ENCODE peak calls at places on chromosomes 7 and 10, in five cellular contexts. K is right atrium auricular region, A is right lobe of liver, Q is transverse colon, B is cardiac fibroblast. Y is an unnamed sample.

GRCh38 chr7:44963526-44964290 is 15.1 kb downstream of the MYO1G start:
- DNase-seq in K (no peak), A (no peak), Q (no peak), B (no peak), Y (no peak)

GRCh38 chr10:3265081-3265480 is 92.5 kb upstream of the PITRM1 start:
- DNase-seq in K (no peak), A (no peak), Q (no peak), B (peak; percentile 20), Y (no peak)

GRCh38 chr10:130728531-130729215 is 582.8 kb downstream of the TCERG1L start:
- DNase-seq in K (no peak), A (no peak), Q (no peak), B (no peak), Y (no peak)

GRCh38 chr7:121137580-121137979 is 149.1 kb downstream of the CPED1 start:
- DNase-seq in K (no peak), A (no peak), Q (no peak), B (no peak), Y (no peak)

GRCh38 chr7:107312418-107312817 is 143.6 kb downstream of the HBP1 start:
- DNase-seq in K (no peak), A (no peak), Q (no peak), B (no peak), Y (no peak)

GRCh38 chr7:28675429-28675828 is 263.1 kb downstream of the CREB5 start:
- DNase-seq in K (no peak), A (no peak), Q (no peak), B (no peak), Y (no peak)

GRCh38 chr10:118839348-118839747 is 84.6 kb upstream of the CACUL1 start:
- DNase-seq in K (no peak), A (no peak), Q (no peak), B (no peak), Y (no peak)

GRCh38 chr10:79322616-79323566 is 24.4 kb upstream of the PPIF start:
- DNase-seq in K (no peak), A (peak; percentile 57), Q (peak; percentile 71), B (peak; percentile 76), Y (no peak)

GRCh38 chr10:46549171-46550075 is 7.0 kb downstream of the GPRIN2 start:
- DNase-seq in K (no peak), A (no peak), Q (peak; percentile 12), B (no peak), Y (peak; percentile 75)

GRCh38 chr7:155066417-155066950 is 3.6 kb upstream of the HTR5A start:
- DNase-seq in K (no peak), A (no peak), Q (no peak), B (peak; percentile 73), Y (no peak)

GRCh38 chr10:100348389-100348927 is 1.4 kb downstream of the SCD start:
- DNase-seq in K (no peak), A (no peak), Q (no peak), B (no peak), Y (no peak)

GRCh38 chr7:39746162-39746782 is 122.9 kb downstream of the RALA start:
- DNase-seq in K (peak; percentile 78), A (peak; percentile 67), Q (peak; percentile 78), B (peak; percentile 86), Y (peak; percentile 75)

GRCh38 chr7:158351051-158351450 is 236.6 kb downstream of the PTPRN2 start:
- DNase-seq in K (peak; percentile 30), A (no peak), Q (no peak), B (no peak), Y (peak; percentile 49)

GRCh38 chr10:126568809-126569208 is 101.7 kb downstream of the C10orf90 start:
- DNase-seq in K (no peak), A (no peak), Q (no peak), B (no peak), Y (no peak)

GRCh38 chr7:150388306-150388705 is 9.2 kb downstream of the ZNF775 start:
- DNase-seq in K (no peak), A (no peak), Q (no peak), B (no peak), Y (no peak)

DNA sequence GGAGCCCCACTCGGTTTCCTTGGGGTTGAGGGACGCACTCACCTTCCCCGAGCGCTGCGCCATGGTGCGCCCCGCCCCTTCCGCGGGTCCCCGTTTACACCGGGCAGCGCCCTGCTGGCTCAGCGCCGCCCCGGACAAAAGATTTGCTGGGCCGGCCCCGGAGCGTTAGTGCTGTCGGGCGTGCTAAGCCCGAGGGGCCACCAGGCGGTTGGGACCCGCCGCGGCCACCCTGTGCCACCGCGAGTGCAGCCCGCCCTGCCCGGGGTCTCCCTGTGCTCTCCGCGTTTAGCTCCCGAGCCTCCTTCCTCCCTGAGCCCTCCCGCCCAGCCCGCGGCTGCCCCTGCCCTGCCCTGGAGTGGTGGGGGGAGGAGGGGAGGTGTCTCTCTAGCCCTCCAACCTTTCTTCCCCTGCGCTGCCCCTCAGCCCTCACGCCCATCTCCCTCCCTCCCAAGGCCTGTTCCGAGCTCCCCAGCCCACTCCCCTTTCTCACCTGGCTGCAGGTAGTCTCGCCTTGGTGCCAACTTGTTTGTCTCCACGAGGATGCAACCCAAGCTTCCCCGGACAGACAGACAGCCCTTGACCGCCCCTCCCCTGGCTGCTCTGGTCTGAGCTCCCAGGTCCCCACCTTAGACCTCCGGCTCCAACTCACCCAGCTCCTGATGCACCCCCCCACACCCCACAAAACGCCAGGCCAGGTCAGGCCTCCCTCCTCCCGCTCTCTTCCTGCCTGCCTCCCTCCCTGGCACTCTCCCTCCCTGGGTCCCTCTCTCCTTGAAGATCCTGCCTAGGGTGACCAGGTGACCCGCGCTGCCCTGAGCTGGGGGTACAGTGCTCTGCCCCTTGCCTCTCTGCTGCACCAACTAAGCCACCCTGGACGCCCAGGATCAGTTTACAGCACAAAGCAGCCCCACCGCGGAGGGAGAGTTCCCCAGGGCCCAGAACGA is at the start of gene CRYGN:
- DNase-seq in K (no peak), A (no peak), Q (no peak), B (no peak), Y (no peak)
- TF ChIP-seq CTCF in K (no peak), A (no peak), Q (no peak), B (no peak), Y (peak; percentile 40)

GRCh38 chr7:50962962-50963374 is 180.3 kb upstream of the GRB10 start:
- DNase-seq in K (no peak), A (no peak), Q (peak; percentile 90), B (peak; percentile 84), Y (no peak)

GRCh38 chr7:50959560-50959959 is 176.9 kb upstream of the GRB10 start:
- DNase-seq in K (no peak), A (no peak), Q (no peak), B (no peak), Y (no peak)

GRCh38 chr7:50959991-50960390 is 177.3 kb upstream of the GRB10 start:
- DNase-seq in K (no peak), A (no peak), Q (no peak), B (no peak), Y (no peak)

GRCh38 chr7:50962281-50962883 is 179.7 kb upstream of the GRB10 start:
- DNase-seq in K (no peak), A (no peak), Q (no peak), B (peak; percentile 48), Y (no peak)

GRCh38 chr7:50960621-50961310 is 178.1 kb upstream of the GRB10 start:
- DNase-seq in K (no peak), A (no peak), Q (no peak), B (no peak), Y (no peak)
- TF ChIP-seq CTCF in K (no peak), A (no peak), Q (no peak), B (no peak), Y (no peak)

GRCh38 chr10:114437456-114438292 is 33.4 kb upstream of the AFAP1L2 start:
- DNase-seq in K (no peak), A (no peak), Q (no peak), B (peak; percentile 41), Y (no peak)
- TF ChIP-seq CTCF in K (peak; percentile 19), A (peak; percentile 18), Q (peak; percentile 40), B (peak; percentile 60), Y (peak; percentile 75)

GRCh38 chr7:34900891-34901493 is 136.3 kb downstream of the DPY19L1 start:
- DNase-seq in K (no peak), A (no peak), Q (no peak), B (peak; percentile 23), Y (no peak)
- TF ChIP-seq CTCF in K (no peak), A (no peak), Q (no peak), B (peak; percentile 40), Y (peak; percentile 33)

DNA sequence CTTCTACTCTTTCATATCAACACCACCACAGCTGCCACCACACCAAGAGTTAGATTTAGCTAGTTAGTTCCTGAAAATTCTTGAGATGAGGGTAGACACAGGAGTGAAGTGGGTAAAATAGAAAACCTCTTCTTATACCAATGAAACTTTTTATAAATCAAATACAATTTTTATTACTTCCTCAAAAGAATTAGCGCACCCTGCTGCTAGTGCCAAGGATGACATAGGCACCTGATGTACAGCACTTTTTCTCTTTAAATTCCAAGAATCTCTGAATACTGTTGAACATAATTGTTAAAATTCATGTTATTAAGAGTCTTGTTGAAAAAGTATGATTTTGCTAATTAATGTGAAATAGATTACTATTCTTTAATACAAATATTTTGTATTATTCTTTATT is 11.4 kb downstream of the ZWINT start:
- DNase-seq in K (no peak), A (no peak), Q (no peak), B (peak; percentile 6), Y (no peak)
- TF ChIP-seq CTCF in K (no peak), A (no peak), Q (no peak), B (peak; percentile 5), Y (peak; percentile 39)

DNA sequence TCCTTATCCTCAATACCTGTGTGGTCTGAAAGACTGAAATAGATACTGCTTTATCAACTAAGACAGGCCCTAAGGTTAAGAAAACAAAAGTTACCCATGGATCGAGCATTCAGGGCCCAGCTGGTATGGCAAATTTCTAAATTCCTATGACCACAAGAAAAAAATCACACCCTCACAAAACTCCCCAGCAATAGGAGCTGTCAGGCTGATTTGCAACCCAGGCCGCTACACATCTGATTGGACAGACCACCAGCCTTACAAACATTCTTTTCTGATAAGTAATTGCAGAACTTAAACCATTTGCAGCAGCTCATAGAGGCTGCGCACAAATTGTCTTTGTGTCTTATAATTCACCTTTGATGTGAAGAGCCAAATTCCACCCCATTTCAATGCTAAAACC is 842.6 kb downstream of the GRID1 start:
- DNase-seq in K (no peak), A (no peak), Q (no peak), B (no peak), Y (no peak)
- TF ChIP-seq CTCF in K (no peak), A (no peak), Q (no peak), B (no peak), Y (no peak)